ENCODE peak calls at places on chromosomes 16 and 17, in eight cellular contexts. N is GM12864, D is endothelial cell, W is retinal pigment epithelial cell, S is IMR-90, Q is left lung, U is A673, V is RWPE1. J is an unnamed sample.

GRCh38 chr17:41480136-41480535 is 815 bp downstream of the KRT35 start:
- DNase-seq in N (no peak), D (no peak), W (no peak), S (no peak), Q (no peak), U (no peak), V (no peak), J (no peak)

GRCh38 chr17:74815671-74816370 is 39.7 kb upstream of the NAT9 start:
- DNase-seq in N (no peak), D (peak), W (no peak), S (no peak), Q (no peak), U (peak), V (no peak), J (no peak)

GRCh38 chr16:30372037-30372712 is 1.9 kb upstream of the TBC1D10B start:
- DNase-seq in N (no peak), D (no peak), W (no peak), S (no peak), Q (no peak), U (no peak), V (no peak), J (no peak)

GRCh38 chr16:30488764-30489595 is 16.4 kb downstream of the ITGAL start:
- DNase-seq in N (no peak), D (no peak), W (no peak), S (no peak), Q (no peak), U (no peak), V (no peak), J (no peak)

GRCh38 chr17:19248923-19249574 is 11.9 kb downstream of the EPN2 start:
- DNase-seq in N (no peak), D (no peak), W (no peak), S (peak), Q (no peak), U (no peak), V (no peak), J (peak)

GRCh38 chr16:63481060-63481459 is 1444.8 kb upstream of the CDH8 start:
- DNase-seq in N (no peak), D (no peak), W (no peak), S (no peak), Q (no peak), U (no peak), V (no peak), J (no peak)

GRCh38 chr16:3643095-3643730 is 11.3 kb upstream of the DNASE1 start:
- DNase-seq in N (no peak), D (no peak), W (no peak), S (no peak), Q (no peak), U (no peak), V (no peak), J (no peak)

GRCh38 chr16:9151597-9151996 is 60.2 kb downstream of the HAPSTR1 start:
- DNase-seq in N (no peak), D (no peak), W (no peak), S (peak), Q (no peak), U (no peak), V (no peak), J (peak)

GRCh38 chr17:60390223-60390622 is 1.7 kb downstream of the USP32 start:
- DNase-seq in N (no peak), D (no peak), W (no peak), S (peak), Q (no peak), U (peak), V (peak), J (peak)

GRCh38 chr17:9958586-9959281 is 53.7 kb upstream of the RCVRN start:
- DNase-seq in N (no peak), D (no peak), W (no peak), S (no peak), Q (no peak), U (no peak), V (no peak), J (no peak)

GRCh38 chr16:79171504-79172240 is 428.9 kb downstream of the MAF start:
- DNase-seq in N (no peak), D (no peak), W (no peak), S (no peak), Q (no peak), U (no peak), V (no peak), J (no peak)

GRCh38 chr17:20091161-20092029 is 82.2 kb downstream of the SPECC1 start:
- DNase-seq in N (no peak), D (no peak), W (no peak), S (no peak), Q (no peak), U (no peak), V (no peak), J (no peak)

GRCh38 chr16:21104124-21104860 is 46.4 kb downstream of the DNAH3 start:
- DNase-seq in N (no peak), D (peak), W (no peak), S (peak), Q (no peak), U (peak), V (no peak), J (peak)

GRCh38 chr16:84527486-84528269 is 23.2 kb upstream of the MEAK7 start:
- DNase-seq in N (no peak), D (no peak), W (peak), S (no peak), Q (no peak), U (no peak), V (no peak), J (no peak)

GRCh38 chr16:20660325-20660724 is 37.2 kb downstream of the ACSM1 start:
- DNase-seq in N (no peak), D (no peak), W (no peak), S (no peak), Q (no peak), U (no peak), V (no peak), J (no peak)

GRCh38 chr17:61833536-61834203 is 29.7 kb downstream of the BRIP1 start:
- DNase-seq in N (no peak), D (no peak), W (no peak), S (peak), Q (no peak), U (peak), V (peak), J (peak)

GRCh38 chr16:11672206-11673090 is 4.2 kb downstream of the SNN start:
- DNase-seq in N (no peak), D (no peak), W (no peak), S (no peak), Q (peak), U (no peak), V (no peak), J (no peak)

GRCh38 chr16:76756951-76757350 is 434.0 kb upstream of the MON1B start:
- DNase-seq in N (no peak), D (no peak), W (no peak), S (no peak), Q (no peak), U (no peak), V (no peak), J (no peak)

GRCh38 chr17:14301279-14301760 is 439 bp downstream of the HS3ST3B1 start:
- DNase-seq in N (no peak), D (peak), W (no peak), S (no peak), Q (no peak), U (no peak), V (no peak), J (no peak)

GRCh38 chr17:39928868-39929651 is 1.5 kb downstream of the LRRC3C start:
- DNase-seq in N (no peak), D (no peak), W (peak), S (peak), Q (no peak), U (no peak), V (peak), J (peak)

GRCh38 chr17:66357037-66357436 is 54.6 kb downstream of the PRKCA start:
- DNase-seq in N (no peak), D (no peak), W (no peak), S (peak), Q (no peak), U (no peak), V (no peak), J (peak)

GRCh38 chr17:29571486-29571882 is 3.0 kb downstream of the TP53I13 start:
- DNase-seq in N (no peak), D (no peak), W (no peak), S (no peak), Q (no peak), U (no peak), V (no peak), J (no peak)

GRCh38 chr17:61467416-61468262 is 15.4 kb downstream of the TBX4 start:
- DNase-seq in N (peak), D (peak), W (peak), S (peak), Q (no peak), U (peak), V (no peak), J (peak)

GRCh38 chr17:59534583-59534982 is 30.8 kb upstream of the DHX40 start:
- DNase-seq in N (no peak), D (no peak), W (no peak), S (no peak), Q (no peak), U (peak), V (no peak), J (no peak)

GRCh38 chr17:77948690-77949114 is 9.8 kb upstream of the TNRC6C start:
- DNase-seq in N (no peak), D (peak), W (no peak), S (peak), Q (no peak), U (no peak), V (peak), J (peak)

GRCh38 chr16:19583665-19584300 is 28.3 kb downstream of the VPS35L start:
- DNase-seq in N (peak), D (peak), W (no peak), S (peak), Q (no peak), U (peak), V (peak), J (peak)

GRCh38 chr17:40104570-40105471 is 4.4 kb upstream of the NR1D1 start:
- DNase-seq in N (no peak), D (no peak), W (no peak), S (no peak), Q (no peak), U (no peak), V (no peak), J (no peak)

GRCh38 chr16:27286446-27286845 is 17.9 kb upstream of the NSMCE1 start:
- DNase-seq in N (no peak), D (no peak), W (peak), S (peak), Q (no peak), U (no peak), V (peak), J (peak)

GRCh38 chr17:44774271-44775135 is 15.7 kb downstream of the ADAM11 start:
- DNase-seq in N (no peak), D (peak), W (no peak), S (peak), Q (peak), U (peak), V (peak), J (peak)

GRCh38 chr17:6347776-6348175 is 87.1 kb downstream of the AIPL1 start:
- DNase-seq in N (no peak), D (no peak), W (no peak), S (no peak), Q (no peak), U (no peak), V (no peak), J (no peak)

GRCh38 chr16:77807-78443 is at the start of gene MPG:
- DNase-seq in N (no peak), D (peak), W (no peak), S (peak), Q (peak), U (peak), V (peak), J (peak)

GRCh38 chr17:81043725-81044427 is 8.9 kb downstream of the BAIAP2 start:
- DNase-seq in N (no peak), D (no peak), W (peak), S (no peak), Q (peak), U (peak), V (peak), J (peak)

GRCh38 chr17:32590974-32591373 is 104.2 kb downstream of the CDK5R1 start:
- DNase-seq in N (no peak), D (no peak), W (no peak), S (no peak), Q (no peak), U (no peak), V (no peak), J (no peak)

GRCh38 chr16:84303023-84303422 is 8.3 kb downstream of the WFDC1 start:
- DNase-seq in N (no peak), D (no peak), W (peak), S (peak), Q (no peak), U (no peak), V (no peak), J (peak)

GRCh38 chr17:6749519-6749918 is 6.3 kb upstream of the XAF1 start:
- DNase-seq in N (no peak), D (no peak), W (no peak), S (no peak), Q (no peak), U (peak), V (no peak), J (no peak)

GRCh38 chr17:1438593-1439083 is 17.4 kb downstream of the CRK start:
- DNase-seq in N (no peak), D (no peak), W (peak), S (peak), Q (no peak), U (no peak), V (no peak), J (peak)

GRCh38 chr17:29931253-29931932 is 1.4 kb upstream of the SSH2 start:
- DNase-seq in N (peak), D (peak), W (peak), S (peak), Q (no peak), U (peak), V (peak), J (peak)

GRCh38 chr17:48596735-48597491 is 3.3 kb upstream of the HOXB5 start:
- DNase-seq in N (no peak), D (no peak), W (no peak), S (peak), Q (no peak), U (no peak), V (no peak), J (no peak)

GRCh38 chr17:13727441-13728171 is 125.9 kb upstream of the HS3ST3A1 start:
- DNase-seq in N (no peak), D (no peak), W (peak), S (peak), Q (no peak), U (no peak), V (peak), J (peak)

GRCh38 chr16:80656731-80657150 is 115.9 kb downstream of the DYNLRB2 start:
- DNase-seq in N (peak), D (no peak), W (no peak), S (no peak), Q (no peak), U (no peak), V (no peak), J (no peak)

GRCh38 chr16:49483251-49483650 is 109.6 kb downstream of the C16orf78 start:
- DNase-seq in N (no peak), D (no peak), W (no peak), S (no peak), Q (no peak), U (no peak), V (no peak), J (no peak)

GRCh38 chr16:49484936-49485335 is 111.3 kb downstream of the C16orf78 start:
- DNase-seq in N (no peak), D (no peak), W (no peak), S (no peak), Q (no peak), U (no peak), V (no peak), J (no peak)

GRCh38 chr16:49484454-49484853 is 110.8 kb downstream of the C16orf78 start:
- DNase-seq in N (peak), D (peak), W (no peak), S (no peak), Q (peak), U (peak), V (peak), J (no peak)

GRCh38 chr16:49483651-49484451 is 110.2 kb downstream of the C16orf78 start:
- DNase-seq in N (no peak), D (no peak), W (no peak), S (no peak), Q (no peak), U (no peak), V (no peak), J (no peak)

GRCh38 chr16:49482690-49483089 is 109.1 kb downstream of the C16orf78 start:
- DNase-seq in N (no peak), D (no peak), W (no peak), S (no peak), Q (no peak), U (no peak), V (no peak), J (no peak)
- TF ChIP-seq CTCF in N (no peak), D (no peak), W (no peak), S (no peak), Q (no peak), U (no peak), V (no peak), J (no peak)

DNA sequence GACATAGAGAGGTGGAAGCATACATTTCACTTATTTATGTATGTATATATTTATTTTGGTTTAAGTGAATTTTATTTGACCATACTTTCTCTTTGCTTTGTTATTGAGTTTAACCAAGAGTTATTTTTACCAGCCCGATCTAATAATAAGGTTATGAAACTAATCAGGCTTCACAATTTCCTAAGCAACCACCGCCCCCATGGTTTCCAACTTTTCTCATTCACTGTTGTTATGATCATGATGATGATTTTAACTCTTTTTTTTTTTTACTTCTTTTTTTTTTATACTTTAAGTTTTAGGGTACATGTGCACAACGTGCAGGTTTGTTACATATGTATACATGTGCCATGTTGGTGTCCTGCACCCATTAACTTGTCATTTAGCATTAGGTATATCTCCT is 30.6 kb downstream of the DNAH9 start:
- DNase-seq in N (no peak), D (no peak), W (no peak), S (no peak), Q (no peak), U (no peak), V (no peak), J (no peak)
- TF ChIP-seq CTCF in N (no peak), D (no peak), W (no peak), S (no peak), Q (no peak), U (no peak), V (no peak), J (no peak)

GRCh38 chr17:71084219-71084618 is 914.9 kb downstream of the KCNJ2 start:
- DNase-seq in N (no peak), D (peak), W (no peak), S (peak), Q (no peak), U (peak), V (peak), J (peak)
- TF ChIP-seq CTCF in N (peak), D (peak), W (peak), S (peak), Q (peak), U (peak), V (peak), J (peak)

DNA sequence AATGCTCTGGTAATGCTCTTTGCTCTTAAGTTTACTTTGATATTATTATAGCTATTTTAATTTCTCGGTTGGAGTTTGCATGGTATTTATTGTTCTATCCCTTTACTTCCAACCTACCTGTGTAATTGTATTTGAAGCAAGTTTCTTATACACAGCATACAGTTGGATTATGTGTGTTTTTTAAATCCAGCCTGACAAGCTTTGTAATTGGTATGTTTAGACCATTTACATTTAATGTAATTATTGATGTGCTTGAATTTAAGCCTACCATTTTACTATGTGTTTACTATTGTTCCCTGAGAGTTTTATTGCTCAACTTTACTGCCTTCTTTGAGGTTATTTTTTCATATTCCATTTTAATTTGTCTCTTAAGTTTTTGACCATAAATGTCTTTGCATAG is 35.7 kb downstream of the ACSF3 start:
- DNase-seq in N (no peak), D (no peak), W (no peak), S (no peak), Q (no peak), U (no peak), V (no peak), J (no peak)
- TF ChIP-seq CTCF in N (no peak), D (no peak), W (no peak), S (no peak), Q (no peak), U (no peak), V (no peak), J (no peak)

GRCh38 chr17:75856062-75856681 is 1.0 kb upstream of the WBP2 start:
- DNase-seq in N (no peak), D (no peak), W (no peak), S (peak), Q (peak), U (no peak), V (peak), J (no peak)
- TF ChIP-seq CTCF in N (no peak), D (no peak), W (no peak), S (peak), Q (no peak), U (no peak), V (peak), J (peak)

DNA sequence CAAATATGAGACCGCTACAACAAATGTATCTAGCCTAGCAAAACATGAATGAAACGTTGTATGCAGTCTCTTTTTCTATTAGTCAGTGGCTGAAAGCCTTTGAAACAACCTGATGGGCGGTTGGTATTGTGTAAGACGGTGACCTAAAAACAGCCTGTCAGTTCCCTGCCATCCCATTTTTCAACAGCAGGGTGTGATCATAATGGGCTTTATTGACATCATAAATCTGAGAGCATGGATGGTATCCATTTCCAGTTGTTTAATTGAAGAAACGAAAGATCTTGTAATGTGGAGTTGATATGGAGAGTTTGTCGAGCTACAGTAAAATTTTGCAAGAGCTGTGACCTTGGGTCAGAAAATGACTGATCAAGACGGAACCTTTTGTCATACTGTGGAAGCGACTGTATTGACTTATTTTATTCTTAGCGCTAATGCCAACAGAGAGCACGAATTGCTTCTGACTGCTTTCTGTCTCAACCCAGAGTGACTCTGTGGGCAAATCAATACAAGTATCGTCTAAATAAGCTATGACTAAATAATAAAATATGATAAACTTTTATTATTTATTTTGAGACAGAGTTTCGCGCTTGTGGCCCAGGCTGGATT is 12.3 kb upstream of the MEIOB start:
- DNase-seq in N (no peak), D (no peak), W (no peak), S (no peak), Q (no peak), U (peak), V (no peak), J (no peak)
- TF ChIP-seq CTCF in N (peak), D (peak), W (peak), S (no peak), Q (no peak), U (peak), V (no peak), J (peak)